ENCODE peak calls at places on chromosomes 12 and 14, in seven cellular contexts. One of them, this sample, is unnamed. For H3K4me1 and H3K27me3, the result is how much of the 10 kb centered on the place peaks cover.

GRCh38 chr12:26119391-26119981 is 5.4 kb downstream of the BHLHE41 start:
- DNase-seq in cardiac muscle cell: peak
- DNase-seq in tibial artery: no peak
- DNase-seq in H9: no peak
- DNase-seq in thyroid gland: no peak
- DNase-seq in GM23338: peak
- DNase-seq in lower lobe of right lung: no peak
- DNase-seq in this sample: no peak

GRCh38 chr12:98416845-98417244 is 98.5 kb upstream of the TMPO start:
- DNase-seq in cardiac muscle cell: peak
- DNase-seq in tibial artery: no peak
- DNase-seq in H9: no peak
- DNase-seq in thyroid gland: no peak
- DNase-seq in GM23338: peak
- DNase-seq in lower lobe of right lung: no peak
- DNase-seq in this sample: no peak

GRCh38 chr12:6336079-6336858 is 5.6 kb downstream of the TNFRSF1A start:
- DNase-seq in cardiac muscle cell: peak
- DNase-seq in tibial artery: peak
- DNase-seq in H9: peak
- DNase-seq in thyroid gland: peak
- DNase-seq in GM23338: peak
- DNase-seq in lower lobe of right lung: peak
- DNase-seq in this sample: peak

GRCh38 chr12:45433441-45433868 is 217.6 kb downstream of the ANO6 start:
- DNase-seq in cardiac muscle cell: no peak
- DNase-seq in tibial artery: no peak
- DNase-seq in H9: peak
- DNase-seq in thyroid gland: peak
- DNase-seq in GM23338: peak
- DNase-seq in lower lobe of right lung: no peak
- DNase-seq in this sample: no peak

GRCh38 chr12:2311001-2311778 is 258.4 kb downstream of the CACNA1C start:
- DNase-seq in cardiac muscle cell: peak
- DNase-seq in tibial artery: no peak
- DNase-seq in H9: no peak
- DNase-seq in thyroid gland: no peak
- DNase-seq in GM23338: no peak
- DNase-seq in lower lobe of right lung: no peak
- DNase-seq in this sample: no peak

GRCh38 chr14:36556811-36557433 is 25.5 kb downstream of the NKX2-8 start:
- DNase-seq in cardiac muscle cell: peak
- DNase-seq in tibial artery: no peak
- DNase-seq in H9: no peak
- DNase-seq in thyroid gland: peak
- DNase-seq in GM23338: peak
- DNase-seq in lower lobe of right lung: no peak
- DNase-seq in this sample: no peak

GRCh38 chr14:31969371-31969770 is 107.7 kb upstream of the ARHGAP5 start:
- DNase-seq in cardiac muscle cell: peak
- DNase-seq in tibial artery: no peak
- DNase-seq in H9: no peak
- DNase-seq in thyroid gland: no peak
- DNase-seq in GM23338: no peak
- DNase-seq in lower lobe of right lung: no peak
- DNase-seq in this sample: no peak

GRCh38 chr14:24887623-24888304 is 162.2 kb downstream of the STXBP6 start:
- DNase-seq in cardiac muscle cell: no peak
- DNase-seq in tibial artery: no peak
- DNase-seq in H9: no peak
- DNase-seq in thyroid gland: no peak
- DNase-seq in GM23338: no peak
- DNase-seq in lower lobe of right lung: no peak
- DNase-seq in this sample: no peak

GRCh38 chr14:79342942-79343341 is 868.4 kb downstream of the DIO2 start:
- DNase-seq in cardiac muscle cell: no peak
- DNase-seq in tibial artery: no peak
- DNase-seq in H9: no peak
- DNase-seq in thyroid gland: no peak
- DNase-seq in GM23338: no peak
- DNase-seq in lower lobe of right lung: no peak
- DNase-seq in this sample: peak

GRCh38 chr12:68335462-68335861 is 3.3 kb upstream of the MDM1 start:
- DNase-seq in cardiac muscle cell: no peak
- DNase-seq in tibial artery: no peak
- DNase-seq in H9: no peak
- DNase-seq in thyroid gland: no peak
- DNase-seq in GM23338: no peak
- DNase-seq in lower lobe of right lung: no peak
- DNase-seq in this sample: no peak

GRCh38 chr14:73754911-73755360 is 40.8 kb upstream of the PNMA1 start:
- DNase-seq in cardiac muscle cell: peak
- DNase-seq in tibial artery: no peak
- DNase-seq in H9: peak
- DNase-seq in thyroid gland: peak
- DNase-seq in GM23338: peak
- DNase-seq in lower lobe of right lung: no peak
- DNase-seq in this sample: peak
- H3K4me1 ChIP-seq in cardiac muscle cell: under half
- H3K4me1 ChIP-seq in tibial artery: half or more
- H3K4me1 ChIP-seq in H9: under half
- H3K4me1 ChIP-seq in thyroid gland: half or more
- H3K4me1 ChIP-seq in GM23338: under half
- H3K4me1 ChIP-seq in lower lobe of right lung: half or more
- H3K4me1 ChIP-seq in this sample: half or more

GRCh38 chr12:109295764-109296425 is 13.2 kb downstream of the FOXN4 start:
- DNase-seq in cardiac muscle cell: no peak
- DNase-seq in tibial artery: no peak
- DNase-seq in H9: no peak
- DNase-seq in thyroid gland: no peak
- DNase-seq in GM23338: no peak
- DNase-seq in lower lobe of right lung: no peak
- DNase-seq in this sample: no peak
- H3K27me3 ChIP-seq in cardiac muscle cell: under half
- H3K27me3 ChIP-seq in tibial artery: under half
- H3K27me3 ChIP-seq in H9: under half
- H3K27me3 ChIP-seq in thyroid gland: under half
- H3K27me3 ChIP-seq in GM23338: under half
- H3K27me3 ChIP-seq in lower lobe of right lung: under half
- H3K27me3 ChIP-seq in this sample: under half

GRCh38 chr14:61282746-61283145 is 1.6 kb upstream of the TMEM30B start:
- DNase-seq in cardiac muscle cell: no peak
- DNase-seq in tibial artery: no peak
- DNase-seq in H9: no peak
- DNase-seq in thyroid gland: no peak
- DNase-seq in GM23338: no peak
- DNase-seq in lower lobe of right lung: no peak
- DNase-seq in this sample: peak

GRCh38 chr14:61281186-61281676 is at the start of gene TMEM30B:
- DNase-seq in cardiac muscle cell: no peak
- DNase-seq in tibial artery: no peak
- DNase-seq in H9: peak
- DNase-seq in thyroid gland: peak
- DNase-seq in GM23338: peak
- DNase-seq in lower lobe of right lung: peak
- DNase-seq in this sample: peak

GRCh38 chr14:61280526-61281185 is 482 bp downstream of the TMEM30B start:
- DNase-seq in cardiac muscle cell: peak
- DNase-seq in tibial artery: peak
- DNase-seq in H9: peak
- DNase-seq in thyroid gland: peak
- DNase-seq in GM23338: peak
- DNase-seq in lower lobe of right lung: peak
- DNase-seq in this sample: peak

GRCh38 chr14:61280092-61280525 is 1.0 kb downstream of the TMEM30B start:
- DNase-seq in cardiac muscle cell: no peak
- DNase-seq in tibial artery: no peak
- DNase-seq in H9: no peak
- DNase-seq in thyroid gland: no peak
- DNase-seq in GM23338: no peak
- DNase-seq in lower lobe of right lung: no peak
- DNase-seq in this sample: no peak

DNA sequence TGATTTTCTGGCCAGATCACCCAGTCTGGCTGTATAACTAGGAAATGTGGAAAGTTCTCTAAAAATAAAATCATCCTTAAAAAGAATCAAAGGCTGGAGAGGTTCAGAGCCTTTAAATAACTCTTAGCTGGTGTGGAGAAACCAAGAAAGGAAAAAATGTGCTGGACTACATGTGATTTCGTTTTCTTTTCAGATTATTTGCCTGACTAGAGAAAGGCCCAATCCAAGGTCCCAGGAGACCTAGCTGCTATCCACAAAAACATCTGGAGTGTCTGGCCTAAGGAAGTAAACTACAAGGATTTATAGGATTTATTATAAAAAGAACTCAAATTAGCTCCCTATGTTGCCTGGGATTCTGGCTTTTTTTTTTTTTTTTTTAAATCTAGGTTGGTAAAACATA is 773 bp upstream of the TMEM30B start:
- DNase-seq in cardiac muscle cell: no peak
- DNase-seq in tibial artery: no peak
- DNase-seq in H9: no peak
- DNase-seq in thyroid gland: no peak
- DNase-seq in GM23338: no peak
- DNase-seq in lower lobe of right lung: no peak
- DNase-seq in this sample: no peak
- H3K27ac ChIP-seq in cardiac muscle cell: no peak
- H3K27ac ChIP-seq in tibial artery: peak
- H3K27ac ChIP-seq in H9: no peak
- H3K27ac ChIP-seq in thyroid gland: peak
- H3K27ac ChIP-seq in GM23338: no peak
- H3K27ac ChIP-seq in lower lobe of right lung: peak
- H3K27ac ChIP-seq in this sample: peak

GRCh38 chr14:68948686-68949085 is 30.4 kb downstream of the ACTN1 start:
- DNase-seq in cardiac muscle cell: no peak
- DNase-seq in tibial artery: peak
- DNase-seq in H9: no peak
- DNase-seq in thyroid gland: no peak
- DNase-seq in GM23338: no peak
- DNase-seq in lower lobe of right lung: no peak
- DNase-seq in this sample: no peak

GRCh38 chr14:68949236-68949965 is 29.7 kb downstream of the ACTN1 start:
- DNase-seq in cardiac muscle cell: no peak
- DNase-seq in tibial artery: no peak
- DNase-seq in H9: no peak
- DNase-seq in thyroid gland: no peak
- DNase-seq in GM23338: no peak
- DNase-seq in lower lobe of right lung: no peak
- DNase-seq in this sample: no peak

GRCh38 chr14:68946423-68946822 is 32.7 kb downstream of the ACTN1 start:
- DNase-seq in cardiac muscle cell: no peak
- DNase-seq in tibial artery: no peak
- DNase-seq in H9: no peak
- DNase-seq in thyroid gland: no peak
- DNase-seq in GM23338: no peak
- DNase-seq in lower lobe of right lung: no peak
- DNase-seq in this sample: no peak

GRCh38 chr14:68945585-68946289 is 33.4 kb downstream of the ACTN1 start:
- DNase-seq in cardiac muscle cell: no peak
- DNase-seq in tibial artery: no peak
- DNase-seq in H9: no peak
- DNase-seq in thyroid gland: no peak
- DNase-seq in GM23338: no peak
- DNase-seq in lower lobe of right lung: no peak
- DNase-seq in this sample: no peak

DNA sequence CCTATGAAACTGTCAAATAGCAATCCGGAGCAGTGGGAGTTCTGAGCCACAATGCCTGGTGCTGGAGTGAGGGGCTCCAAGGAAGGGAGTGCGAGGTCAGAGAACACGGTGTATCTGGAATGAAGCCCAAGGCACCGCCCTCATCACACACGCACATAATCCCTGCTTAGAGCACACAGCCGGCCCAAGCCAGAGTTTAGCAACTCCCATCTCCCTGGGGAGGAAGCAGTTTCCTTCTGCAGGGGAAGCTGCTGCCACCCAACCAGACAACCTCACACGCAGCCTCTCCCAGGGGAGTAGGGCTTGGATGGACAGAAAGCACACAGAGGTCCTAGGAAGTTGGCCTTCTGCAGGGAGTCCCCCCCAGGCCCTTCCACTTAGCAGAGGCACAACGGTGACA is 31.3 kb downstream of the ACTN1 start:
- DNase-seq in cardiac muscle cell: peak
- DNase-seq in tibial artery: peak
- DNase-seq in H9: no peak
- DNase-seq in thyroid gland: no peak
- DNase-seq in GM23338: no peak
- DNase-seq in lower lobe of right lung: no peak
- DNase-seq in this sample: no peak
- H3K4me1 ChIP-seq in cardiac muscle cell: half or more
- H3K4me1 ChIP-seq in tibial artery: half or more
- H3K4me1 ChIP-seq in H9: under half
- H3K4me1 ChIP-seq in thyroid gland: half or more
- H3K4me1 ChIP-seq in GM23338: under half
- H3K4me1 ChIP-seq in lower lobe of right lung: half or more
- H3K4me1 ChIP-seq in this sample: half or more

This sample was measured in foreskin keratinocyte.